ENCODE peak calls at places on chromosome 15, in five cellular contexts. One of them, this sample, is unnamed.

GRCh38 chr15:63985221-63986184 is 60.8 kb downstream of the DAPK2 start:
- DNase-seq in activated CD4-positive, CD25-positive, alpha-beta regulatory T cell: no peak
- DNase-seq in H9: no peak
- DNase-seq in uterus: peak
- DNase-seq in Daoy: no peak
- DNase-seq in this sample: no peak

GRCh38 chr15:100167884-100168375 is 173.8 kb downstream of the ADAMTS17 start:
- DNase-seq in activated CD4-positive, CD25-positive, alpha-beta regulatory T cell: no peak
- DNase-seq in H9: no peak
- DNase-seq in Daoy: no peak
- DNase-seq in uterus: peak
- DNase-seq in this sample: no peak

GRCh38 chr15:30038667-30039523 is 43.9 kb upstream of the GOLGA8J start:
- DNase-seq in activated CD4-positive, CD25-positive, alpha-beta regulatory T cell: no peak
- DNase-seq in uterus: no peak
- DNase-seq in H9: no peak
- DNase-seq in Daoy: peak
- DNase-seq in this sample: no peak

GRCh38 chr15:53658827-53659226 is 100.6 kb downstream of the WDR72 start:
- DNase-seq in uterus: no peak
- DNase-seq in Daoy: no peak
- DNase-seq in activated CD4-positive, CD25-positive, alpha-beta regulatory T cell: no peak
- DNase-seq in H9: no peak
- DNase-seq in this sample: no peak

GRCh38 chr15:78708713-78709112 is 67.7 kb upstream of the CHRNB4 start:
- DNase-seq in uterus: no peak
- DNase-seq in activated CD4-positive, CD25-positive, alpha-beta regulatory T cell: no peak
- DNase-seq in Daoy: no peak
- DNase-seq in H9: no peak
- DNase-seq in this sample: no peak

GRCh38 chr15:36275656-36276055 is 303.8 kb upstream of the CDIN1 start:
- DNase-seq in Daoy: no peak
- DNase-seq in activated CD4-positive, CD25-positive, alpha-beta regulatory T cell: no peak
- DNase-seq in H9: no peak
- DNase-seq in uterus: no peak
- DNase-seq in this sample: no peak

GRCh38 chr15:37395100-37395468 is 294.7 kb upstream of the MEIS2 start:
- DNase-seq in uterus: no peak
- DNase-seq in activated CD4-positive, CD25-positive, alpha-beta regulatory T cell: no peak
- DNase-seq in H9: no peak
- DNase-seq in Daoy: no peak
- DNase-seq in this sample: no peak

GRCh38 chr15:57446393-57446792 is 70.1 kb downstream of the CGNL1 start:
- DNase-seq in uterus: no peak
- DNase-seq in H9: no peak
- DNase-seq in Daoy: no peak
- DNase-seq in activated CD4-positive, CD25-positive, alpha-beta regulatory T cell: no peak
- DNase-seq in this sample: no peak

GRCh38 chr15:97126556-97127233 is 796.2 kb downstream of the NR2F2 start:
- DNase-seq in uterus: no peak
- DNase-seq in Daoy: peak
- DNase-seq in activated CD4-positive, CD25-positive, alpha-beta regulatory T cell: no peak
- DNase-seq in H9: peak
- DNase-seq in this sample: peak

GRCh38 chr15:77527831-77528231 is 104.9 kb downstream of the LINGO1 start:
- DNase-seq in H9: no peak
- DNase-seq in uterus: no peak
- DNase-seq in Daoy: no peak
- DNase-seq in activated CD4-positive, CD25-positive, alpha-beta regulatory T cell: no peak
- DNase-seq in this sample: peak

GRCh38 chr15:95129589-95129988 is 898.2 kb downstream of the MCTP2 start:
- DNase-seq in H9: no peak
- DNase-seq in activated CD4-positive, CD25-positive, alpha-beta regulatory T cell: no peak
- DNase-seq in Daoy: peak
- DNase-seq in uterus: peak
- DNase-seq in this sample: no peak

GRCh38 chr15:78353093-78353492 is 12.9 kb downstream of the CRABP1 start:
- DNase-seq in H9: no peak
- DNase-seq in activated CD4-positive, CD25-positive, alpha-beta regulatory T cell: no peak
- DNase-seq in uterus: no peak
- DNase-seq in Daoy: no peak
- DNase-seq in this sample: no peak

GRCh38 chr15:25710184-25710583 is 152.9 kb downstream of the ATP10A start:
- DNase-seq in H9: peak
- DNase-seq in activated CD4-positive, CD25-positive, alpha-beta regulatory T cell: peak
- DNase-seq in Daoy: peak
- DNase-seq in uterus: peak
- DNase-seq in this sample: peak

GRCh38 chr15:29920515-29920914 is 98.2 kb upstream of the TJP1 start:
- DNase-seq in uterus: no peak
- DNase-seq in H9: no peak
- DNase-seq in activated CD4-positive, CD25-positive, alpha-beta regulatory T cell: no peak
- DNase-seq in Daoy: peak
- DNase-seq in this sample: peak

GRCh38 chr15:62972814-62973213 is 69.7 kb upstream of the TPM1 start:
- DNase-seq in H9: no peak
- DNase-seq in activated CD4-positive, CD25-positive, alpha-beta regulatory T cell: no peak
- DNase-seq in uterus: no peak
- DNase-seq in Daoy: peak
- DNase-seq in this sample: no peak

GRCh38 chr15:101027273-101027901 is 108.2 kb downstream of the LRRK1 start:
- DNase-seq in Daoy: no peak
- DNase-seq in uterus: peak
- DNase-seq in H9: peak
- DNase-seq in activated CD4-positive, CD25-positive, alpha-beta regulatory T cell: no peak
- DNase-seq in this sample: no peak

GRCh38 chr15:62805502-62805901 is 237.0 kb upstream of the TPM1 start:
- DNase-seq in H9: no peak
- DNase-seq in uterus: no peak
- DNase-seq in activated CD4-positive, CD25-positive, alpha-beta regulatory T cell: no peak
- DNase-seq in Daoy: no peak
- DNase-seq in this sample: no peak

GRCh38 chr15:49855917-49856637 is 235.2 kb downstream of the DTWD1 start:
- DNase-seq in uterus: peak
- DNase-seq in H9: no peak
- DNase-seq in activated CD4-positive, CD25-positive, alpha-beta regulatory T cell: no peak
- DNase-seq in Daoy: no peak
- DNase-seq in this sample: peak

GRCh38 chr15:34318277-34319079 is 19.1 kb downstream of the SLC12A6 start:
- DNase-seq in H9: peak
- DNase-seq in Daoy: peak
- DNase-seq in activated CD4-positive, CD25-positive, alpha-beta regulatory T cell: no peak
- DNase-seq in uterus: peak
- DNase-seq in this sample: peak

GRCh38 chr15:88243895-88244787 is 12.4 kb downstream of the NTRK3 start:
- DNase-seq in activated CD4-positive, CD25-positive, alpha-beta regulatory T cell: no peak
- DNase-seq in Daoy: no peak
- DNase-seq in H9: peak
- DNase-seq in uterus: no peak
- DNase-seq in this sample: peak

GRCh38 chr15:47983533-47983932 is 137.3 kb upstream of the SLC24A5 start:
- DNase-seq in H9: no peak
- DNase-seq in uterus: no peak
- DNase-seq in Daoy: peak
- DNase-seq in activated CD4-positive, CD25-positive, alpha-beta regulatory T cell: no peak
- DNase-seq in this sample: peak

GRCh38 chr15:91874992-91875651 is 21.6 kb downstream of the SLCO3A1 start:
- DNase-seq in Daoy: no peak
- DNase-seq in activated CD4-positive, CD25-positive, alpha-beta regulatory T cell: no peak
- DNase-seq in uterus: no peak
- DNase-seq in H9: no peak
- DNase-seq in this sample: no peak

GRCh38 chr15:51388726-51389125 is 47.3 kb downstream of the GLDN start:
- DNase-seq in Daoy: no peak
- DNase-seq in activated CD4-positive, CD25-positive, alpha-beta regulatory T cell: no peak
- DNase-seq in H9: no peak
- DNase-seq in uterus: no peak
- DNase-seq in this sample: no peak

GRCh38 chr15:67120839-67121540 is 55.6 kb downstream of the SMAD3 start:
- DNase-seq in uterus: peak
- DNase-seq in activated CD4-positive, CD25-positive, alpha-beta regulatory T cell: peak
- DNase-seq in Daoy: peak
- DNase-seq in H9: no peak
- DNase-seq in this sample: peak

GRCh38 chr15:51310064-51310463 is 28.3 kb downstream of the CYP19A1 start:
- DNase-seq in Daoy: no peak
- DNase-seq in activated CD4-positive, CD25-positive, alpha-beta regulatory T cell: no peak
- DNase-seq in H9: no peak
- DNase-seq in uterus: no peak
- DNase-seq in this sample: no peak

GRCh38 chr15:71275098-71275497 is 159.8 kb downstream of the THSD4 start:
- DNase-seq in H9: no peak
- DNase-seq in uterus: no peak
- DNase-seq in activated CD4-positive, CD25-positive, alpha-beta regulatory T cell: no peak
- DNase-seq in Daoy: peak
- DNase-seq in this sample: peak

GRCh38 chr15:78103406-78104118 is 11.2 kb downstream of the SH2D7 start:
- DNase-seq in H9: no peak
- DNase-seq in activated CD4-positive, CD25-positive, alpha-beta regulatory T cell: peak
- DNase-seq in uterus: no peak
- DNase-seq in Daoy: no peak
- DNase-seq in this sample: peak

GRCh38 chr15:52567886-52568568 is 803 bp downstream of the ARPP19 start:
- DNase-seq in Daoy: peak
- DNase-seq in activated CD4-positive, CD25-positive, alpha-beta regulatory T cell: peak
- DNase-seq in H9: no peak
- DNase-seq in uterus: no peak
- DNase-seq in this sample: peak

This sample was measured in trophoblast cell.